ENCODE peak calls at places on chromosome 1, in ten cellular contexts. L, N, C, A, R, E, O, G, P and Y are unnamed samples.

GRCh38 chr1:41482001-41482765 is 2.3 kb downstream of the EDN2 start:
- DNase-seq in R (peak; percentile 74), G (no peak), O (no peak), L (no peak), A (no peak), E (peak; percentile 78), N (no peak), C (peak; percentile 75), P (no peak), Y (peak; percentile 61)

GRCh38 chr1:36913016-36913415 is 121.3 kb downstream of the GRIK3 start:
- DNase-seq in O (no peak), L (no peak), P (no peak), A (no peak), C (no peak), G (no peak), E (no peak), R (no peak), N (no peak), Y (no peak)

GRCh38 chr1:6111991-6112689 is 66.5 kb downstream of the KCNAB2 start:
- DNase-seq in G (no peak), A (no peak), E (no peak), P (no peak), O (no peak), N (no peak), R (no peak), L (no peak), C (no peak), Y (no peak)

GRCh38 chr1:59008599-59009347 is 224.9 kb upstream of the JUN start:
- DNase-seq in R (peak; percentile 78), N (peak; percentile 27), G (no peak), E (no peak), P (no peak), C (no peak), A (no peak), L (no peak), O (no peak), Y (peak; percentile 66)

GRCh38 chr1:32764826-32765545 is 52.2 kb downstream of the YARS1 start:
- DNase-seq in O (no peak), P (no peak), C (no peak), R (no peak), N (no peak), L (no peak), E (no peak), G (no peak), A (no peak), Y (no peak)

GRCh38 chr1:1286313-1287261 is 6.4 kb downstream of the SCNN1D start:
- DNase-seq in C (peak; percentile 55), P (no peak), L (no peak), R (no peak), A (no peak), O (no peak), E (no peak), N (no peak), G (no peak), Y (no peak)

GRCh38 chr1:9691108-9691445 is 39.5 kb downstream of the PIK3CD start:
- DNase-seq in N (peak; percentile 41), L (no peak), O (no peak), C (no peak), G (no peak), E (no peak), A (no peak), R (peak; percentile 82), P (no peak), Y (no peak)

GRCh38 chr1:43143441-43143888 is 28.6 kb downstream of the EBNA1BP2 start:
- DNase-seq in O (no peak), L (no peak), P (no peak), A (no peak), E (no peak), C (no peak), G (peak; percentile 83), R (no peak), N (no peak), Y (no peak)

GRCh38 chr1:39387452-39387851 is 104.0 kb upstream of the BMP8A start:
- DNase-seq in O (no peak), A (no peak), G (peak; percentile 83), N (peak; percentile 94), E (peak; percentile 37), L (peak; percentile 62), P (no peak), C (no peak), R (peak; percentile 72), Y (no peak)

GRCh38 chr1:101409102-101409501 is 172.3 kb downstream of the S1PR1 start:
- DNase-seq in O (no peak), P (no peak), L (no peak), G (no peak), R (no peak), E (no peak), C (no peak), A (no peak), N (no peak), Y (no peak)

GRCh38 chr1:8706995-8707396 is 110.4 kb downstream of the RERE start:
- DNase-seq in O (no peak), G (no peak), N (peak; percentile 32), A (no peak), L (no peak), R (no peak), P (no peak), E (no peak), C (no peak), Y (no peak)

GRCh38 chr1:183100575-183100974 is 77.4 kb downstream of the LAMC1 start:
- DNase-seq in N (no peak), E (no peak), G (no peak), R (no peak), A (no peak), P (no peak), C (no peak), O (no peak), L (no peak), Y (no peak)

GRCh38 chr1:26584022-26584485 is 54.5 kb downstream of the RPS6KA1 start:
- DNase-seq in A (no peak), N (no peak), P (no peak), L (peak; percentile 15), O (peak; percentile 32), G (peak; percentile 24), E (no peak), R (no peak), C (no peak), Y (no peak)

GRCh38 chr1:169491845-169492281 is 6.1 kb upstream of the SLC19A2 start:
- DNase-seq in N (peak; percentile 25), R (no peak), G (no peak), C (no peak), A (no peak), E (no peak), L (no peak), P (no peak), O (no peak), Y (no peak)

GRCh38 chr1:109788695-109789521 is 25.2 kb upstream of the EPS8L3 start:
- DNase-seq in A (no peak), R (peak; percentile 39), G (peak; percentile 21), E (peak; percentile 17), L (peak; percentile 58), O (no peak), P (peak; percentile 5), N (no peak), C (no peak), Y (peak; percentile 8)

GRCh38 chr1:38990401-38990745 is 703 bp upstream of the AKIRIN1 start:
- DNase-seq in P (no peak), R (no peak), L (no peak), N (peak; percentile 37), E (no peak), A (no peak), G (no peak), O (no peak), C (no peak), Y (no peak)

GRCh38 chr1:44672254-44672955 is 1.9 kb downstream of the TMEM53 start:
- DNase-seq in O (peak; percentile 84), C (no peak), N (peak; percentile 44), P (no peak), L (no peak), R (no peak), A (no peak), E (peak; percentile 40), G (no peak), Y (no peak)

GRCh38 chr1:240312872-240313271 is 221.2 kb downstream of the FMN2 start:
- DNase-seq in O (no peak), G (no peak), N (peak; percentile 94), R (peak; percentile 59), L (peak; percentile 55), E (no peak), A (no peak), C (no peak), P (no peak), Y (no peak)

GRCh38 chr1:212328248-212328647 is 43.0 kb downstream of the PPP2R5A start:
- DNase-seq in R (no peak), A (no peak), O (no peak), E (no peak), C (no peak), P (no peak), L (no peak), G (no peak), N (peak; percentile 45), Y (no peak)

GRCh38 chr1:28934676-28935075 is 20.3 kb downstream of the EPB41 start:
- DNase-seq in L (no peak), C (no peak), R (no peak), O (no peak), N (peak; percentile 19), A (no peak), E (no peak), G (no peak), P (no peak), Y (no peak)
- H3K4me1 ChIP-seq in L (no peaks in the 10 kb centered on the region), C (no peaks in the 10 kb centered on the region), R (no peaks in the 10 kb centered on the region), O (no peaks in the 10 kb centered on the region), N (no peaks in the 10 kb centered on the region), A (no peaks in the 10 kb centered on the region), E (no peaks in the 10 kb centered on the region), G (peaks cover 4% of the 10 kb centered on the region), P (no peaks in the 10 kb centered on the region), Y (peaks cover 3% of the 10 kb centered on the region)

GRCh38 chr1:2820731-2821372 is 19.4 kb upstream of the TTC34 start:
- DNase-seq in A (no peak), G (no peak), P (no peak), O (no peak), C (peak; percentile 53), N (no peak), R (no peak), E (no peak), L (no peak), Y (no peak)
- H3K9me3 ChIP-seq in A (no peaks in the 10 kb centered on the region), G (no peaks in the 10 kb centered on the region), P (no peaks in the 10 kb centered on the region), O (no peaks in the 10 kb centered on the region), C (no peaks in the 10 kb centered on the region), N (peaks cover 62% of the 10 kb centered on the region), R (peaks cover 7% of the 10 kb centered on the region), E (no peaks in the 10 kb centered on the region), L (no peaks in the 10 kb centered on the region), Y (no peaks in the 10 kb centered on the region)

DNA sequence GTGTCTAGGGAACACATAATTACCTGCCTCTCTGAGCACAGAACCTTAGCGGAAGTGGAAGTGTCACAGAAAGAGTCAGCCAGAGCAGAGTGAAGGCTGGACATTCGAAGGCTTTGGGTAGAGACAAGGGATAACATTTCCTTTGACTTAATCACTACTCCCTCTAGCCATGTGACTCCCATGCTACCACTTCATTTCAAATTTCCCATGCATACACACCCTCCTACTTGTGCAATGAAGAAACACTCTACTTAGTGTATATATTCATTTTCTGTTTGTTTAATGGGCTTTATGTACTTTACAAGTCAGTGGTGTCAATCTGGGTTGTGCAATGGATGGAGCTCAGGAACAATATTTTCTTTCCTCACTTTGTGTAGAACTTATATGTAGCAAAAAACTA is 6.9 kb downstream of the ANKRD35 start:
- DNase-seq in A (no peak), O (no peak), E (no peak), N (peak; percentile 47), C (no peak), P (no peak), L (no peak), R (no peak), G (no peak), Y (no peak)
- H3K4me1 ChIP-seq in A (no peaks in the 10 kb centered on the region), O (peaks cover 14% of the 10 kb centered on the region), E (no peaks in the 10 kb centered on the region), N (peaks cover 1% of the 10 kb centered on the region), C (no peaks in the 10 kb centered on the region), P (no peaks in the 10 kb centered on the region), L (peaks cover 10% of the 10 kb centered on the region), R (no peaks in the 10 kb centered on the region), G (peaks cover 14% of the 10 kb centered on the region), Y (no peaks in the 10 kb centered on the region)

GRCh38 chr1:110956586-110956985 is 7.1 kb downstream of the LRIF1 start:
- DNase-seq in G (no peak), P (no peak), R (no peak), N (no peak), E (no peak), A (no peak), O (no peak), L (no peak), C (no peak), Y (no peak)
- H3K9me3 ChIP-seq in G (no peaks in the 10 kb centered on the region), P (peaks cover 14% of the 10 kb centered on the region), R (no peaks in the 10 kb centered on the region), N (no peaks in the 10 kb centered on the region), E (no peaks in the 10 kb centered on the region), A (peaks cover 3% of the 10 kb centered on the region), O (peaks cover 3% of the 10 kb centered on the region), L (no peaks in the 10 kb centered on the region), C (peaks cover 14% of the 10 kb centered on the region), Y (no peaks in the 10 kb centered on the region)